ENCODE peak calls at places on chromosomes 4 and X, in five cellular contexts. One of them, this sample, is unnamed.

GRCh38 chr4:120769227-120769626 is 153.3 kb downstream of the PRDM5 start:
- DNase-seq in NCI-H2081: no peak
- DNase-seq in pancreas: no peak
- DNase-seq in skeletal muscle cell: peak; percentile 51
- DNase-seq in tibial nerve: no peak
- DNase-seq in this sample: no peak

GRCh38 chr4:3781193-3781886 is 15.2 kb downstream of the ADRA2C start:
- DNase-seq in NCI-H2081: no peak
- DNase-seq in pancreas: no peak
- DNase-seq in skeletal muscle cell: no peak
- DNase-seq in tibial nerve: no peak
- DNase-seq in this sample: no peak

GRCh38 chr4:70280567-70280966 is 38.2 kb downstream of the CSN3 start:
- DNase-seq in NCI-H2081: no peak
- DNase-seq in pancreas: no peak
- DNase-seq in skeletal muscle cell: no peak
- DNase-seq in tibial nerve: no peak
- DNase-seq in this sample: no peak

GRCh38 chrX:132022115-132022862 is 813 bp upstream of the STK26 start:
- DNase-seq in NCI-H2081: no peak
- DNase-seq in pancreas: no peak
- DNase-seq in skeletal muscle cell: no peak
- DNase-seq in tibial nerve: no peak
- DNase-seq in this sample: no peak

GRCh38 chrX:27997641-27998040 is 16.4 kb upstream of the DCAF8L1 start:
- DNase-seq in NCI-H2081: no peak
- DNase-seq in pancreas: no peak
- DNase-seq in skeletal muscle cell: no peak
- DNase-seq in tibial nerve: no peak
- DNase-seq in this sample: no peak

GRCh38 chr4:153619811-153620210 is 64.3 kb upstream of the TLR2 start:
- DNase-seq in NCI-H2081: no peak
- DNase-seq in pancreas: no peak
- DNase-seq in skeletal muscle cell: no peak
- DNase-seq in tibial nerve: no peak
- DNase-seq in this sample: no peak

GRCh38 chrX:155086202-155086840 is 15.0 kb downstream of the BRCC3 start:
- DNase-seq in NCI-H2081: no peak
- DNase-seq in pancreas: peak; percentile 43
- DNase-seq in skeletal muscle cell: no peak
- DNase-seq in tibial nerve: peak; percentile 8
- DNase-seq in this sample: no peak

GRCh38 chr4:108890491-108890890 is 127.6 kb upstream of the ETNPPL start:
- DNase-seq in NCI-H2081: no peak
- DNase-seq in pancreas: no peak
- DNase-seq in skeletal muscle cell: no peak
- DNase-seq in tibial nerve: no peak
- DNase-seq in this sample: no peak

GRCh38 chr4:144595681-144596080 is 50.3 kb upstream of the HHIP start:
- DNase-seq in NCI-H2081: no peak
- DNase-seq in pancreas: no peak
- DNase-seq in skeletal muscle cell: no peak
- DNase-seq in tibial nerve: no peak
- DNase-seq in this sample: no peak

GRCh38 chrX:120725874-120726273 is 96.0 kb upstream of the C1GALT1C1 start:
- DNase-seq in NCI-H2081: no peak
- DNase-seq in pancreas: no peak
- DNase-seq in skeletal muscle cell: no peak
- DNase-seq in tibial nerve: no peak
- DNase-seq in this sample: no peak

GRCh38 chr4:21181716-21182115 is 481.5 kb downstream of the PACRGL start:
- DNase-seq in NCI-H2081: no peak
- DNase-seq in pancreas: no peak
- DNase-seq in skeletal muscle cell: no peak
- DNase-seq in tibial nerve: no peak
- DNase-seq in this sample: no peak

GRCh38 chr4:177227636-177228035 is 82.0 kb upstream of the NEIL3 start:
- DNase-seq in NCI-H2081: no peak
- DNase-seq in pancreas: no peak
- DNase-seq in skeletal muscle cell: no peak
- DNase-seq in tibial nerve: no peak
- DNase-seq in this sample: no peak

GRCh38 chr4:164012396-164013027 is 518.0 kb downstream of the TMA16 start:
- DNase-seq in NCI-H2081: peak; percentile 32
- DNase-seq in pancreas: no peak
- DNase-seq in skeletal muscle cell: no peak
- DNase-seq in tibial nerve: no peak
- DNase-seq in this sample: no peak

GRCh38 chr4:8276358-8277240 is 7.0 kb downstream of the HTRA3 start:
- DNase-seq in NCI-H2081: no peak
- DNase-seq in pancreas: no peak
- DNase-seq in skeletal muscle cell: no peak
- DNase-seq in tibial nerve: no peak
- DNase-seq in this sample: no peak

GRCh38 chr4:39062499-39062898 is 467 bp downstream of the KLHL5 start:
- DNase-seq in NCI-H2081: no peak
- DNase-seq in pancreas: no peak
- DNase-seq in skeletal muscle cell: no peak
- DNase-seq in tibial nerve: no peak
- DNase-seq in this sample: no peak

GRCh38 chr4:140260227-140260626 is 106.2 kb upstream of the MAML3 start:
- DNase-seq in NCI-H2081: no peak
- DNase-seq in pancreas: no peak
- DNase-seq in skeletal muscle cell: peak; percentile 41
- DNase-seq in tibial nerve: no peak
- DNase-seq in this sample: no peak

GRCh38 chr4:114603455-114603854 is 4.8 kb downstream of the UGT8 start:
- DNase-seq in NCI-H2081: no peak
- DNase-seq in pancreas: no peak
- DNase-seq in skeletal muscle cell: no peak
- DNase-seq in tibial nerve: no peak
- DNase-seq in this sample: no peak

GRCh38 chrX:111100191-111100590 is 4.2 kb downstream of the PAK3 start:
- DNase-seq in NCI-H2081: peak; percentile 71
- DNase-seq in pancreas: peak; percentile 42
- DNase-seq in skeletal muscle cell: no peak
- DNase-seq in tibial nerve: peak; percentile 17
- DNase-seq in this sample: peak; percentile 26

This sample was measured in HL-60.